ENCODE peak calls at places on chromosomes 2 and 18, in six cellular contexts. V is NCI-H748 treated with DMSO at 0.1 percent for 48 hours; T is GM23248; O is fibroblast of lung; U is WTC11; G is stimulated activated CD4-positive, alpha-beta T cell treated with anti-CD3 and anti-CD28 coated beads, TNF-alpha, amount 100 ng/mL, for 4 hours. A is an unnamed sample.

GRCh38 chr2:101387151-101387807 is at the start of gene CREG2:
- DNase-seq in U (peak; percentile 80), V (peak; percentile 11), T (peak; percentile 82), O (peak; percentile 56), G (peak; percentile 7), A (peak; percentile 86)

GRCh38 chr2:69138247-69138754 is 125.3 kb downstream of the ANTXR1 start:
- DNase-seq in O (peak; percentile 77), G (no peak), V (no peak), U (no peak), T (peak; percentile 88), A (peak; percentile 35)

GRCh38 chr2:109173311-109174171 is 44.5 kb downstream of the SH3RF3 start:
- DNase-seq in T (peak; percentile 93), U (no peak), V (no peak), G (no peak), O (peak; percentile 95), A (no peak)

GRCh38 chr2:18918280-18918679 is 328.9 kb upstream of the NT5C1B start:
- DNase-seq in G (no peak), V (no peak), T (no peak), O (no peak), U (no peak), A (no peak)

GRCh38 chr2:145909781-145910180 is 1389.9 kb upstream of the ZEB2 start:
- DNase-seq in G (no peak), T (no peak), U (no peak), V (no peak), O (no peak), A (no peak)

GRCh38 chr2:179581605-179582004 is 279.8 kb downstream of the ZNF385B start:
- DNase-seq in T (no peak), U (no peak), O (no peak), V (no peak), G (no peak), A (no peak)

GRCh38 chr2:232976176-232976575 is 36.9 kb downstream of the NGEF start:
- DNase-seq in O (no peak), G (no peak), U (no peak), V (no peak), T (no peak), A (no peak)

GRCh38 chr2:61993422-61994024 is 88.0 kb downstream of the COMMD1 start:
- DNase-seq in T (peak; percentile 65), V (peak; percentile 2), U (no peak), O (peak; percentile 71), G (no peak), A (peak; percentile 34)

GRCh38 chr2:203858176-203858575 is 9.4 kb upstream of the CTLA4 start:
- DNase-seq in T (no peak), G (no peak), O (no peak), V (no peak), U (no peak), A (no peak)

GRCh38 chr2:31246184-31246852 is 12.4 kb downstream of the EHD3 start:
- DNase-seq in V (no peak), T (peak; percentile 39), G (no peak), O (no peak), U (no peak), A (peak; percentile 44)

GRCh38 chr2:74739733-74740241 is 85.7 kb downstream of the SEMA4F start:
- DNase-seq in T (peak; percentile 8), V (no peak), G (no peak), O (no peak), U (no peak), A (no peak)

GRCh38 chr18:29172151-29173015 is 995.5 kb upstream of the CDH2 start:
- DNase-seq in U (no peak), O (peak; percentile 85), T (peak; percentile 39), V (no peak), G (no peak), A (no peak)

GRCh38 chr2:70085711-70086277 is 1.5 kb upstream of the PCBP1 start:
- DNase-seq in V (no peak), G (no peak), O (no peak), T (peak; percentile 28), U (no peak), A (peak; percentile 23)

GRCh38 chr18:52747869-52748268 is 407.9 kb downstream of the DCC start:
- DNase-seq in O (no peak), V (no peak), T (no peak), U (no peak), G (no peak), A (no peak)

GRCh38 chr18:57439617-57439975 is 4.4 kb downstream of the ONECUT2 start:
- DNase-seq in O (no peak), G (no peak), U (peak; percentile 74), V (no peak), T (no peak), A (no peak)

GRCh38 chr2:215609089-215610032 is 173.5 kb upstream of the FN1 start:
- DNase-seq in U (no peak), G (no peak), T (peak; percentile 81), V (no peak), O (no peak), A (peak; percentile 82)

GRCh38 chr2:3458396-3459184 is 60.7 kb downstream of the ADI1 start:
- DNase-seq in G (no peak), V (no peak), U (no peak), O (no peak), T (no peak), A (no peak)

GRCh38 chr2:133498615-133499585 is 69.4 kb downstream of the NCKAP5 start:
- DNase-seq in G (no peak), U (no peak), V (no peak), T (no peak), O (no peak), A (no peak)

GRCh38 chr2:197498937-197499593 is 575 bp downstream of the HSPD1 start:
- DNase-seq in T (peak; percentile 83), U (peak; percentile 57), G (peak; percentile 24), V (peak; percentile 42), O (peak; percentile 52), A (peak; percentile 65)

GRCh38 chr2:2728635-2729034 is 397.6 kb upstream of the MYT1L start:
- DNase-seq in U (no peak), G (no peak), V (no peak), O (no peak), T (no peak), A (no peak)

GRCh38 chr2:69213832-69214231 is 173.2 kb downstream of the GFPT1 start:
- DNase-seq in G (no peak), U (no peak), O (no peak), T (peak; percentile 74), V (no peak), A (no peak)

GRCh38 chr2:219250044-219250781 is 2.8 kb upstream of the TUBA4B start:
- DNase-seq in T (peak; percentile 33), O (peak; percentile 36), U (no peak), V (no peak), G (no peak), A (no peak)

GRCh38 chr2:199458017-199458805 is 472 bp upstream of the SATB2 start:
- DNase-seq in G (no peak), U (peak; percentile 67), O (peak; percentile 47), T (peak; percentile 74), V (peak; percentile 55), A (peak; percentile 72)

GRCh38 chr2:105763076-105763475 is 18.4 kb downstream of the NCK2 start:
- DNase-seq in V (no peak), T (no peak), G (no peak), O (no peak), U (no peak), A (no peak)

GRCh38 chr2:44184106-44184505 is 15.4 kb downstream of the PPM1B start:
- DNase-seq in U (no peak), G (no peak), V (no peak), T (no peak), O (no peak), A (no peak)

GRCh38 chr18:77112161-77112801 is 20.3 kb downstream of the MBP start:
- DNase-seq in O (no peak), T (no peak), V (no peak), U (no peak), G (no peak), A (no peak)

GRCh38 chr18:42773870-42774269 is 341.6 kb downstream of the RIT2 start:
- DNase-seq in U (no peak), G (no peak), V (no peak), O (no peak), T (no peak), A (no peak)

GRCh38 chr2:234955971-234956509 is 4.2 kb downstream of the SH3BP4 start:
- DNase-seq in T (no peak), V (no peak), G (no peak), O (no peak), U (peak; percentile 1), A (no peak)

GRCh38 chr18:24923138-24923537 is 428.8 kb downstream of the ZNF521 start:
- DNase-seq in U (no peak), G (no peak), V (no peak), T (no peak), O (no peak), A (no peak)

GRCh38 chr2:159111346-159111922 is 143.0 kb downstream of the TANC1 start:
- DNase-seq in G (no peak), U (no peak), V (no peak), T (peak; percentile 60), O (no peak), A (no peak)

A was measured in Caki2.